ENCODE peak calls at places on chromosome 7, in five cellular contexts. O, P, E, M and F are unnamed samples.

GRCh38 chr7:155375337-155376277 is 77.9 kb downstream of the INSIG1 start:
- DNase-seq in M (no peak), P (no peak), O (peak; percentile 5), E (no peak), F (peak; percentile 78)

GRCh38 chr7:96719164-96719563 is 9.5 kb upstream of the SEM1 start:
- DNase-seq in O (no peak), M (no peak), P (no peak), E (no peak), F (no peak)

GRCh38 chr7:22895491-22895890 is 72.8 kb upstream of the TOMM7 start:
- DNase-seq in P (no peak), M (no peak), E (no peak), O (no peak), F (no peak)

GRCh38 chr7:76262683-76263402 is 39.6 kb upstream of the HSPB1 start:
- DNase-seq in E (peak; percentile 62), O (peak; percentile 41), P (no peak), M (no peak), F (peak; percentile 74)

GRCh38 chr7:81873559-81873958 is 103.7 kb upstream of the HGF start:
- DNase-seq in M (no peak), E (no peak), O (no peak), P (no peak), F (no peak)

GRCh38 chr7:92884218-92884617 is 47.8 kb upstream of the CDK6 start:
- DNase-seq in M (no peak), P (no peak), E (no peak), O (no peak), F (no peak)

GRCh38 chr7:150420242-150420641 is 30.2 kb upstream of the GIMAP8 start:
- DNase-seq in E (no peak), M (no peak), O (no peak), P (no peak), F (no peak)

GRCh38 chr7:157404845-157405481 is 68.2 kb downstream of the DNAJB6 start:
- DNase-seq in M (no peak), E (no peak), O (peak; percentile 35), P (peak; percentile 80), F (peak; percentile 75)

GRCh38 chr7:115327326-115327725 is 405.4 kb downstream of the MDFIC start:
- DNase-seq in P (no peak), M (no peak), O (no peak), E (no peak), F (no peak)

GRCh38 chr7:54986716-54987115 is 32.1 kb upstream of the EGFR start:
- DNase-seq in O (no peak), E (no peak), M (no peak), P (no peak), F (no peak)

GRCh38 chr7:87318741-87319140 is 26.7 kb upstream of the CROT start:
- DNase-seq in M (no peak), O (no peak), P (no peak), E (no peak), F (no peak)

GRCh38 chr7:79091661-79092060 is 361.8 kb downstream of the MAGI2 start:
- DNase-seq in P (no peak), E (no peak), M (no peak), O (no peak), F (no peak)

GRCh38 chr7:149707448-149707886 is 65.9 kb downstream of the ZNF467 start:
- DNase-seq in E (no peak), O (peak; percentile 26), M (no peak), P (no peak), F (peak; percentile 82)

GRCh38 chr7:17741426-17741825 is 198.9 kb downstream of the SNX13 start:
- DNase-seq in E (no peak), P (no peak), M (no peak), O (no peak), F (no peak)

GRCh38 chr7:127932496-127932895 is 98.7 kb downstream of the LRRC4 start:
- DNase-seq in M (no peak), P (no peak), O (no peak), E (no peak), F (no peak)

GRCh38 chr7:1873857-1874521 is 203.9 kb downstream of the ELFN1 start:
- DNase-seq in P (no peak), E (no peak), M (no peak), O (no peak), F (no peak)

GRCh38 chr7:34131371-34131770 is 226.0 kb downstream of the BMPER start:
- DNase-seq in M (no peak), P (no peak), O (no peak), E (no peak), F (no peak)

GRCh38 chr7:15345216-15345615 is 216.6 kb downstream of the AGMO start:
- DNase-seq in O (no peak), M (no peak), P (no peak), E (no peak), F (no peak)

GRCh38 chr7:22855049-22855392 is 32.4 kb upstream of the TOMM7 start:
- DNase-seq in P (no peak), E (no peak), O (no peak), M (no peak), F (no peak)

GRCh38 chr7:104444019-104444418 is 115.6 kb downstream of the LHFPL3 start:
- DNase-seq in E (no peak), M (no peak), P (no peak), O (no peak), F (no peak)

GRCh38 chr7:6315786-6316185 is 43.4 kb upstream of the CYTH3 start:
- DNase-seq in E (no peak), O (no peak), M (no peak), P (no peak), F (no peak)

GRCh38 chr7:2760098-2760889 is 72.3 kb downstream of the AMZ1 start:
- DNase-seq in E (no peak), M (no peak), P (no peak), O (no peak), F (peak; percentile 62)

GRCh38 chr7:127392182-127392565 is 334 bp downstream of the ZNF800 start:
- DNase-seq in P (peak; percentile 89), M (peak; percentile 53), O (peak; percentile 29), E (no peak), F (no peak)

GRCh38 chr7:1993776-1994740 is 238.7 kb downstream of the MAD1L1 start:
- DNase-seq in E (peak; percentile 66), M (no peak), O (no peak), P (no peak), F (no peak)

GRCh38 chr7:127935847-127936376 is 95.3 kb downstream of the LRRC4 start:
- DNase-seq in M (no peak), P (no peak), E (no peak), O (no peak), F (no peak)

GRCh38 chr7:50412958-50413357 is 37.2 kb downstream of the FIGNL1 start:
- DNase-seq in O (no peak), E (no peak), P (no peak), M (no peak), F (no peak)

GRCh38 chr7:47992446-47992845 is 13.0 kb upstream of the HUS1 start:
- DNase-seq in O (no peak), E (no peak), M (no peak), P (no peak), F (no peak)

GRCh38 chr7:711093-711966 is 15.2 kb upstream of the DNAAF5 start:
- DNase-seq in P (peak; percentile 76), E (peak; percentile 39), O (no peak), M (no peak), F (no peak)

GRCh38 chr7:34155225-34155908 is 250.0 kb downstream of the BMPER start:
- DNase-seq in P (no peak), O (no peak), E (no peak), M (no peak), F (no peak)